ENCODE peak calls at places on chromosomes 4 and X, in five cellular contexts. One of them, this sample, is unnamed.

GRCh38 chrX:22542641-22543040 is 269.9 kb downstream of the CBLL2 start:
- DNase-seq in AG09319: no peak
- DNase-seq in activated T-cell treated with anti-CD3 and anti-CD28 coated beads for 1 hour: no peak
- DNase-seq in GM10248: no peak
- DNase-seq in effector CD8-positive, alpha-beta T cell: no peak
- DNase-seq in this sample: no peak

GRCh38 chr4:1720163-1720983 is 750 bp downstream of the TMEM129 start:
- DNase-seq in GM10248: peak
- DNase-seq in activated T-cell treated with anti-CD3 and anti-CD28 coated beads for 1 hour: peak
- DNase-seq in effector CD8-positive, alpha-beta T cell: no peak
- DNase-seq in AG09319: no peak
- DNase-seq in this sample: no peak

GRCh38 chrX:66635360-66635759 is 3.5 kb downstream of the EDA2R start:
- DNase-seq in effector CD8-positive, alpha-beta T cell: no peak
- DNase-seq in AG09319: no peak
- DNase-seq in GM10248: no peak
- DNase-seq in activated T-cell treated with anti-CD3 and anti-CD28 coated beads for 1 hour: no peak
- DNase-seq in this sample: peak

GRCh38 chrX:55026840-55027239 is 3.9 kb downstream of the ALAS2 start:
- DNase-seq in effector CD8-positive, alpha-beta T cell: no peak
- DNase-seq in AG09319: no peak
- DNase-seq in activated T-cell treated with anti-CD3 and anti-CD28 coated beads for 1 hour: no peak
- DNase-seq in GM10248: no peak
- DNase-seq in this sample: no peak

GRCh38 chr4:41256740-41257256 is at the start of gene UCHL1:
- DNase-seq in AG09319: peak
- DNase-seq in GM10248: peak
- DNase-seq in effector CD8-positive, alpha-beta T cell: no peak
- DNase-seq in activated T-cell treated with anti-CD3 and anti-CD28 coated beads for 1 hour: no peak
- DNase-seq in this sample: peak

GRCh38 chr4:173560896-173561295 is 30.9 kb upstream of the HAND2 start:
- DNase-seq in AG09319: no peak
- DNase-seq in effector CD8-positive, alpha-beta T cell: no peak
- DNase-seq in GM10248: no peak
- DNase-seq in activated T-cell treated with anti-CD3 and anti-CD28 coated beads for 1 hour: no peak
- DNase-seq in this sample: no peak

GRCh38 chr4:150501019-150501727 is 80.8 kb upstream of the MAB21L2 start:
- DNase-seq in effector CD8-positive, alpha-beta T cell: no peak
- DNase-seq in GM10248: no peak
- DNase-seq in activated T-cell treated with anti-CD3 and anti-CD28 coated beads for 1 hour: no peak
- DNase-seq in AG09319: peak
- DNase-seq in this sample: peak

GRCh38 chr4:158817562-158818370 is 48.9 kb downstream of the FNIP2 start:
- DNase-seq in GM10248: peak
- DNase-seq in AG09319: no peak
- DNase-seq in effector CD8-positive, alpha-beta T cell: no peak
- DNase-seq in activated T-cell treated with anti-CD3 and anti-CD28 coated beads for 1 hour: no peak
- DNase-seq in this sample: no peak

GRCh38 chrX:130083656-130084382 is 26.5 kb downstream of the ELF4 start:
- DNase-seq in GM10248: peak
- DNase-seq in effector CD8-positive, alpha-beta T cell: no peak
- DNase-seq in AG09319: no peak
- DNase-seq in activated T-cell treated with anti-CD3 and anti-CD28 coated beads for 1 hour: no peak
- DNase-seq in this sample: no peak

GRCh38 chr4:186061919-186062318 is 7.0 kb upstream of the TLR3 start:
- DNase-seq in activated T-cell treated with anti-CD3 and anti-CD28 coated beads for 1 hour: no peak
- DNase-seq in GM10248: no peak
- DNase-seq in effector CD8-positive, alpha-beta T cell: no peak
- DNase-seq in AG09319: no peak
- DNase-seq in this sample: no peak

GRCh38 chrX:24465524-24465850 is 401 bp downstream of the PDK3 start:
- DNase-seq in AG09319: no peak
- DNase-seq in activated T-cell treated with anti-CD3 and anti-CD28 coated beads for 1 hour: peak
- DNase-seq in effector CD8-positive, alpha-beta T cell: peak
- DNase-seq in GM10248: no peak
- DNase-seq in this sample: no peak

GRCh38 chr4:147829401-147830101 is 97.7 kb downstream of the ARHGAP10 start:
- DNase-seq in AG09319: no peak
- DNase-seq in effector CD8-positive, alpha-beta T cell: no peak
- DNase-seq in GM10248: no peak
- DNase-seq in activated T-cell treated with anti-CD3 and anti-CD28 coated beads for 1 hour: no peak
- DNase-seq in this sample: no peak

GRCh38 chr4:32172761-32173160 is 1452.6 kb downstream of the PCDH7 start:
- DNase-seq in activated T-cell treated with anti-CD3 and anti-CD28 coated beads for 1 hour: no peak
- DNase-seq in GM10248: no peak
- DNase-seq in effector CD8-positive, alpha-beta T cell: no peak
- DNase-seq in AG09319: no peak
- DNase-seq in this sample: no peak

GRCh38 chrX:42602136-42602535 is 175.8 kb downstream of the PPP1R2C start:
- DNase-seq in AG09319: no peak
- DNase-seq in GM10248: no peak
- DNase-seq in activated T-cell treated with anti-CD3 and anti-CD28 coated beads for 1 hour: no peak
- DNase-seq in effector CD8-positive, alpha-beta T cell: no peak
- DNase-seq in this sample: no peak

GRCh38 chr4:184695178-184695896 is 38.6 kb downstream of the CENPU start:
- DNase-seq in activated T-cell treated with anti-CD3 and anti-CD28 coated beads for 1 hour: no peak
- DNase-seq in GM10248: no peak
- DNase-seq in effector CD8-positive, alpha-beta T cell: no peak
- DNase-seq in AG09319: no peak
- DNase-seq in this sample: no peak

GRCh38 chrX:41734530-41734929 is 10.5 kb downstream of the GPR82 start:
- DNase-seq in AG09319: no peak
- DNase-seq in GM10248: no peak
- DNase-seq in activated T-cell treated with anti-CD3 and anti-CD28 coated beads for 1 hour: no peak
- DNase-seq in effector CD8-positive, alpha-beta T cell: no peak
- DNase-seq in this sample: no peak

GRCh38 chr4:119394826-119395225 is 72.9 kb upstream of the FABP2 start:
- DNase-seq in AG09319: no peak
- DNase-seq in activated T-cell treated with anti-CD3 and anti-CD28 coated beads for 1 hour: no peak
- DNase-seq in GM10248: no peak
- DNase-seq in effector CD8-positive, alpha-beta T cell: no peak
- DNase-seq in this sample: no peak

GRCh38 chr4:122480023-122480422 is 23.5 kb upstream of the IL2 start:
- DNase-seq in GM10248: no peak
- DNase-seq in AG09319: no peak
- DNase-seq in effector CD8-positive, alpha-beta T cell: no peak
- DNase-seq in activated T-cell treated with anti-CD3 and anti-CD28 coated beads for 1 hour: no peak
- DNase-seq in this sample: no peak

GRCh38 chr4:56874166-56874565 is 33.5 kb upstream of the REST start:
- DNase-seq in AG09319: no peak
- DNase-seq in effector CD8-positive, alpha-beta T cell: no peak
- DNase-seq in GM10248: no peak
- DNase-seq in activated T-cell treated with anti-CD3 and anti-CD28 coated beads for 1 hour: no peak
- DNase-seq in this sample: no peak

GRCh38 chr4:54099287-54099958 is 540 bp upstream of the GSX2 start:
- DNase-seq in effector CD8-positive, alpha-beta T cell: no peak
- DNase-seq in AG09319: no peak
- DNase-seq in GM10248: no peak
- DNase-seq in activated T-cell treated with anti-CD3 and anti-CD28 coated beads for 1 hour: no peak
- DNase-seq in this sample: no peak

GRCh38 chrX:120653000-120653399 is 23.1 kb upstream of the C1GALT1C1 start:
- DNase-seq in GM10248: no peak
- DNase-seq in AG09319: no peak
- DNase-seq in activated T-cell treated with anti-CD3 and anti-CD28 coated beads for 1 hour: no peak
- DNase-seq in effector CD8-positive, alpha-beta T cell: no peak
- DNase-seq in this sample: no peak

GRCh38 chr4:189136462-189136861 is 804.2 kb upstream of the FRG1 start:
- DNase-seq in GM10248: no peak
- DNase-seq in activated T-cell treated with anti-CD3 and anti-CD28 coated beads for 1 hour: no peak
- DNase-seq in AG09319: no peak
- DNase-seq in effector CD8-positive, alpha-beta T cell: no peak
- DNase-seq in this sample: no peak

GRCh38 chr4:110510282-110510681 is 34.3 kb downstream of the ENPEP start:
- DNase-seq in activated T-cell treated with anti-CD3 and anti-CD28 coated beads for 1 hour: no peak
- DNase-seq in effector CD8-positive, alpha-beta T cell: no peak
- DNase-seq in AG09319: no peak
- DNase-seq in GM10248: no peak
- DNase-seq in this sample: no peak

GRCh38 chr4:176818531-176818930 is 25.8 kb upstream of the VEGFC start:
- DNase-seq in effector CD8-positive, alpha-beta T cell: no peak
- DNase-seq in GM10248: no peak
- DNase-seq in AG09319: no peak
- DNase-seq in activated T-cell treated with anti-CD3 and anti-CD28 coated beads for 1 hour: no peak
- DNase-seq in this sample: no peak

GRCh38 chrX:19829817-19830216 is 57.6 kb downstream of the SH3KBP1 start:
- DNase-seq in effector CD8-positive, alpha-beta T cell: no peak
- DNase-seq in GM10248: no peak
- DNase-seq in activated T-cell treated with anti-CD3 and anti-CD28 coated beads for 1 hour: no peak
- DNase-seq in AG09319: no peak
- DNase-seq in this sample: no peak

GRCh38 chrX:123731987-123732678 is 719 bp downstream of the THOC2 start:
- DNase-seq in AG09319: no peak
- DNase-seq in GM10248: no peak
- DNase-seq in effector CD8-positive, alpha-beta T cell: no peak
- DNase-seq in activated T-cell treated with anti-CD3 and anti-CD28 coated beads for 1 hour: no peak
- DNase-seq in this sample: no peak

GRCh38 chr4:14111730-14112171 is 484.2 kb upstream of the BOD1L1 start:
- DNase-seq in effector CD8-positive, alpha-beta T cell: no peak
- DNase-seq in AG09319: no peak
- DNase-seq in activated T-cell treated with anti-CD3 and anti-CD28 coated beads for 1 hour: no peak
- DNase-seq in GM10248: no peak
- DNase-seq in this sample: peak

GRCh38 chrX:66632473-66632872 is 6.4 kb downstream of the EDA2R start:
- DNase-seq in effector CD8-positive, alpha-beta T cell: no peak
- DNase-seq in AG09319: no peak
- DNase-seq in GM10248: no peak
- DNase-seq in activated T-cell treated with anti-CD3 and anti-CD28 coated beads for 1 hour: no peak
- DNase-seq in this sample: peak

GRCh38 chr4:140012688-140013087 is 141.3 kb downstream of the MAML3 start:
- DNase-seq in GM10248: no peak
- DNase-seq in AG09319: peak
- DNase-seq in activated T-cell treated with anti-CD3 and anti-CD28 coated beads for 1 hour: peak
- DNase-seq in effector CD8-positive, alpha-beta T cell: peak
- DNase-seq in this sample: peak

GRCh38 chrX:16130707-16131106 is 7.3 kb downstream of the GRPR start:
- DNase-seq in AG09319: no peak
- DNase-seq in activated T-cell treated with anti-CD3 and anti-CD28 coated beads for 1 hour: no peak
- DNase-seq in GM10248: no peak
- DNase-seq in effector CD8-positive, alpha-beta T cell: no peak
- DNase-seq in this sample: no peak

GRCh38 chr4:44235897-44236296 is 212.7 kb downstream of the KCTD8 start:
- DNase-seq in activated T-cell treated with anti-CD3 and anti-CD28 coated beads for 1 hour: no peak
- DNase-seq in effector CD8-positive, alpha-beta T cell: no peak
- DNase-seq in GM10248: no peak
- DNase-seq in AG09319: no peak
- DNase-seq in this sample: no peak

GRCh38 chrX:2608638-2609430 is 82.3 kb upstream of the CD99 start:
- DNase-seq in AG09319: peak
- DNase-seq in effector CD8-positive, alpha-beta T cell: no peak
- DNase-seq in activated T-cell treated with anti-CD3 and anti-CD28 coated beads for 1 hour: peak
- DNase-seq in GM10248: peak
- DNase-seq in this sample: no peak

GRCh38 chr4:53040459-53040815 is 178.3 kb downstream of the RASL11B start:
- DNase-seq in AG09319: no peak
- DNase-seq in effector CD8-positive, alpha-beta T cell: no peak
- DNase-seq in activated T-cell treated with anti-CD3 and anti-CD28 coated beads for 1 hour: no peak
- DNase-seq in GM10248: no peak
- DNase-seq in this sample: no peak

GRCh38 chrX:103817502-103817901 is 14.6 kb downstream of the RAB9B start:
- DNase-seq in effector CD8-positive, alpha-beta T cell: no peak
- DNase-seq in AG09319: peak
- DNase-seq in GM10248: peak
- DNase-seq in activated T-cell treated with anti-CD3 and anti-CD28 coated beads for 1 hour: no peak
- DNase-seq in this sample: peak

This sample was measured in amniotic stem cell.